ENCODE peak calls at places on chromosomes 1 and 21, in four cellular contexts. One of them, this sample, is unnamed.

GRCh38 chr1:175220853-175221547 is 28.4 kb upstream of the KIAA0040 start:
- DNase-seq in GM12891: no peak
- DNase-seq in HL-60: no peak
- DNase-seq in GM12878: no peak
- DNase-seq in this sample: no peak

GRCh38 chr1:11339346-11340247 is 66.6 kb downstream of the UBIAD1 start:
- DNase-seq in GM12891: no peak
- DNase-seq in HL-60: no peak
- DNase-seq in GM12878: no peak
- DNase-seq in this sample: peak; percentile 40

GRCh38 chr21:46062471-46063211 is 35.3 kb upstream of the COL6A2 start:
- DNase-seq in GM12891: no peak
- DNase-seq in HL-60: no peak
- DNase-seq in GM12878: no peak
- DNase-seq in this sample: no peak

GRCh38 chr1:86110451-86111129 is 46.0 kb downstream of the COL24A1 start:
- DNase-seq in GM12891: no peak
- DNase-seq in HL-60: no peak
- DNase-seq in GM12878: no peak
- DNase-seq in this sample: no peak

GRCh38 chr1:7407980-7408770 is 362.9 kb upstream of the VAMP3 start:
- DNase-seq in GM12891: peak; percentile 6
- DNase-seq in HL-60: no peak
- DNase-seq in GM12878: no peak
- DNase-seq in this sample: no peak

GRCh38 chr1:150999051-150999674 is 7.5 kb downstream of the MINDY1 start:
- DNase-seq in GM12891: no peak
- DNase-seq in HL-60: no peak
- DNase-seq in GM12878: no peak
- DNase-seq in this sample: peak; percentile 75

GRCh38 chr21:38774152-38774551 is 31.6 kb upstream of the ETS2 start:
- DNase-seq in GM12891: no peak
- DNase-seq in HL-60: no peak
- DNase-seq in GM12878: no peak
- DNase-seq in this sample: no peak

GRCh38 chr1:208183977-208184901 is 59.9 kb downstream of the PLXNA2 start:
- DNase-seq in GM12891: no peak
- DNase-seq in HL-60: no peak
- DNase-seq in GM12878: no peak
- DNase-seq in this sample: peak; percentile 95

GRCh38 chr1:204307334-204307883 is 52.3 kb downstream of the PLEKHA6 start:
- DNase-seq in GM12891: no peak
- DNase-seq in HL-60: no peak
- DNase-seq in GM12878: no peak
- DNase-seq in this sample: no peak

GRCh38 chr21:34113842-34114241 is 40.5 kb downstream of the MRPS6 start:
- DNase-seq in GM12891: no peak
- DNase-seq in HL-60: no peak
- DNase-seq in GM12878: no peak
- DNase-seq in this sample: no peak

GRCh38 chr1:46053734-46054133 is 78.7 kb downstream of the PIK3R3 start:
- DNase-seq in GM12891: no peak
- DNase-seq in HL-60: no peak
- DNase-seq in GM12878: no peak
- DNase-seq in this sample: no peak

GRCh38 chr1:245512181-245512888 is 357.6 kb downstream of the KIF26B start:
- DNase-seq in GM12891: no peak
- DNase-seq in HL-60: no peak
- DNase-seq in GM12878: no peak
- DNase-seq in this sample: no peak

GRCh38 chr1:99827970-99828369 is 22.2 kb upstream of the AGL start:
- DNase-seq in GM12891: no peak
- DNase-seq in HL-60: no peak
- DNase-seq in GM12878: no peak
- DNase-seq in this sample: no peak

GRCh38 chr1:246396322-246396721 is 110.8 kb downstream of the SMYD3 start:
- DNase-seq in GM12891: no peak
- DNase-seq in HL-60: no peak
- DNase-seq in GM12878: no peak
- DNase-seq in this sample: no peak

GRCh38 chr1:153536618-153537375 is 1.0 kb upstream of the S100A6 start:
- DNase-seq in GM12891: no peak
- DNase-seq in HL-60: no peak
- DNase-seq in GM12878: no peak
- DNase-seq in this sample: peak; percentile 6

GRCh38 chr1:223289621-223290020 is 74.4 kb downstream of the SUSD4 start:
- DNase-seq in GM12891: no peak
- DNase-seq in HL-60: peak; percentile 12
- DNase-seq in GM12878: no peak
- DNase-seq in this sample: no peak

GRCh38 chr1:12244078-12244477 is 14.2 kb downstream of the VPS13D start:
- DNase-seq in GM12891: no peak
- DNase-seq in HL-60: no peak
- DNase-seq in GM12878: no peak
- DNase-seq in this sample: peak; percentile 53

GRCh38 chr1:19055001-19055400 is 98.5 kb upstream of the IFFO2 start:
- DNase-seq in GM12891: no peak
- DNase-seq in HL-60: no peak
- DNase-seq in GM12878: no peak
- DNase-seq in this sample: no peak

GRCh38 chr1:150804671-150805070 is 3.4 kb downstream of the CTSK start:
- DNase-seq in GM12891: no peak
- DNase-seq in HL-60: no peak
- DNase-seq in GM12878: no peak
- DNase-seq in this sample: no peak

GRCh38 chr1:212690816-212691403 is 8.7 kb downstream of the BATF3 start:
- DNase-seq in GM12891: no peak
- DNase-seq in HL-60: no peak
- DNase-seq in GM12878: no peak
- DNase-seq in this sample: no peak

GRCh38 chr21:37762606-37763005 is 153.7 kb downstream of the KCNJ6 start:
- DNase-seq in GM12891: no peak
- DNase-seq in HL-60: no peak
- DNase-seq in GM12878: no peak
- DNase-seq in this sample: no peak

GRCh38 chr1:2104621-2105427 is 54.6 kb downstream of the PRKCZ start:
- DNase-seq in GM12891: no peak
- DNase-seq in HL-60: no peak
- DNase-seq in GM12878: no peak
- DNase-seq in this sample: peak; percentile 57

GRCh38 chr1:240575976-240576666 is 35.8 kb downstream of the GREM2 start:
- DNase-seq in GM12891: no peak
- DNase-seq in HL-60: no peak
- DNase-seq in GM12878: peak; percentile 13
- DNase-seq in this sample: no peak

GRCh38 chr1:239987103-239987745 is 104.5 kb upstream of the FMN2 start:
- DNase-seq in GM12891: no peak
- DNase-seq in HL-60: peak; percentile 12
- DNase-seq in GM12878: no peak
- DNase-seq in this sample: peak; percentile 45

GRCh38 chr1:84861988-84862644 is 30.9 kb downstream of the LPAR3 start:
- DNase-seq in GM12891: no peak
- DNase-seq in HL-60: no peak
- DNase-seq in GM12878: no peak
- DNase-seq in this sample: no peak

GRCh38 chr1:88250915-88251314 is 433.2 kb upstream of the PKN2 start:
- DNase-seq in GM12891: no peak
- DNase-seq in HL-60: no peak
- DNase-seq in GM12878: no peak
- DNase-seq in this sample: no peak

GRCh38 chr1:205069371-205070125 is 14.7 kb downstream of the TMEM81 start:
- DNase-seq in GM12891: no peak
- DNase-seq in HL-60: no peak
- DNase-seq in GM12878: no peak
- DNase-seq in this sample: no peak

GRCh38 chr1:22918644-22919043 is 54.0 kb downstream of the LACTBL1 start:
- DNase-seq in GM12891: no peak
- DNase-seq in HL-60: no peak
- DNase-seq in GM12878: no peak
- DNase-seq in this sample: no peak

GRCh38 chr1:247291835-247292561 is 36.1 kb downstream of the VN1R5 start:
- DNase-seq in GM12891: no peak
- DNase-seq in HL-60: no peak
- DNase-seq in GM12878: no peak
- DNase-seq in this sample: no peak

GRCh38 chr1:160081261-160081936 is at the start of gene KCNJ9:
- DNase-seq in GM12891: no peak
- DNase-seq in HL-60: no peak
- DNase-seq in GM12878: no peak
- DNase-seq in this sample: no peak

GRCh38 chr1:61139324-61140055 is 57.1 kb downstream of the NFIA start:
- DNase-seq in GM12891: no peak
- DNase-seq in HL-60: peak; percentile 53
- DNase-seq in GM12878: no peak
- DNase-seq in this sample: no peak

DNA sequence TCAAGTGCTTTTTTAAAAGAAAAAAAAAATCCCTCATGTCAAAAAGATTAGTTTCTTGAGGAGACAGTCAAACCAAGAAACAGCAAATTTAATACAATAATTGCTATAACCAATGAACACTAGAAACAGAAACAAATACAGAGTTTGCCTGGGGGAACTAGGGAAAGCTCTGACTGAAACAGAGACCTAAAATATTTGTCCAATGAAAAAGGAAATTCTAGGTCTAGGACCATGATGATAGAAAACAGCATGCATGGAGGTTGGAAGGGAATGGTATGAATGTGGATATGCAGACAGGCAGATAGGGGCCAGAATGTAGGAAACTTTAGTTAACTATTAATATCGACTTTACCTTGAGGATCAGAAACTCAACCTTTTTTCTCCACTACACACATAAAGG is 31.4 kb downstream of the RNF115 start:
- DNase-seq in GM12891: no peak
- DNase-seq in HL-60: no peak
- DNase-seq in GM12878: no peak
- DNase-seq in this sample: no peak
- TF ChIP-seq SPI1 in GM12891: no peak
- TF ChIP-seq SPI1 in HL-60: no peak
- TF ChIP-seq SPI1 in GM12878: no peak
- TF ChIP-seq SPI1 in this sample: no peak

DNA sequence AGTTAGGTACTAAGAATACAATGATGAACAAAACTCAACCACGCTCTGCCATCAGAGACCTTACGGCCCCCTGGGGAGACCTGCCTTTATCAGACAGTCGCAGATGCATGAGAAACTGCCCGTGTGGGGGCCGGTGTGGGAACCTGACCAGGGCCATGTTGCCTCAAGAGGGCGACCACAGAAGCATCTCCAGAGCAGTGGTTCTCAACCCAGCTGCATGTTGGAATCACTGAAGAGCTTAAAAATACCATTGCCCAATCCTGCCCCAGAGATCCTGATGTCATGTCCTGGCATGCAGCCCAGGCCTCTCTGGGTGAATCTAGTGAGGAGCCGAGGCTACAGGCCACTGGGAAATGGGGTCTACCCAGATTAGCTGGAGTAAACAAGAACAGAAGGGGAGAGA is 108.7 kb downstream of the PRDM2 start:
- DNase-seq in GM12891: no peak
- DNase-seq in HL-60: no peak
- DNase-seq in GM12878: no peak
- DNase-seq in this sample: peak; percentile 87
- TF ChIP-seq SPI1 in GM12891: no peak
- TF ChIP-seq SPI1 in HL-60: no peak
- TF ChIP-seq SPI1 in GM12878: no peak
- TF ChIP-seq SPI1 in this sample: no peak

GRCh38 chr1:180952657-180953013 is 39.9 kb downstream of the KIAA1614 start:
- DNase-seq in GM12891: no peak
- DNase-seq in HL-60: no peak
- DNase-seq in GM12878: no peak
- DNase-seq in this sample: no peak

GRCh38 chr1:180954766-180955165 is 42.1 kb downstream of the KIAA1614 start:
- DNase-seq in GM12891: no peak
- DNase-seq in HL-60: no peak
- DNase-seq in GM12878: no peak
- DNase-seq in this sample: no peak

GRCh38 chr1:180951881-180952656 is 39.4 kb downstream of the KIAA1614 start:
- DNase-seq in GM12891: no peak
- DNase-seq in HL-60: no peak
- DNase-seq in GM12878: no peak
- DNase-seq in this sample: no peak

GRCh38 chr1:180953791-180954721 is 41.4 kb downstream of the KIAA1614 start:
- DNase-seq in GM12891: peak; percentile 70
- DNase-seq in HL-60: no peak
- DNase-seq in GM12878: peak; percentile 9
- DNase-seq in this sample: no peak

GRCh38 chr1:180953291-180953747 is 40.6 kb downstream of the KIAA1614 start:
- DNase-seq in GM12891: no peak
- DNase-seq in HL-60: no peak
- DNase-seq in GM12878: no peak
- DNase-seq in this sample: no peak
- TF ChIP-seq SPI1 in GM12891: no peak
- TF ChIP-seq SPI1 in HL-60: no peak
- TF ChIP-seq SPI1 in GM12878: no peak
- TF ChIP-seq SPI1 in this sample: no peak

DNA sequence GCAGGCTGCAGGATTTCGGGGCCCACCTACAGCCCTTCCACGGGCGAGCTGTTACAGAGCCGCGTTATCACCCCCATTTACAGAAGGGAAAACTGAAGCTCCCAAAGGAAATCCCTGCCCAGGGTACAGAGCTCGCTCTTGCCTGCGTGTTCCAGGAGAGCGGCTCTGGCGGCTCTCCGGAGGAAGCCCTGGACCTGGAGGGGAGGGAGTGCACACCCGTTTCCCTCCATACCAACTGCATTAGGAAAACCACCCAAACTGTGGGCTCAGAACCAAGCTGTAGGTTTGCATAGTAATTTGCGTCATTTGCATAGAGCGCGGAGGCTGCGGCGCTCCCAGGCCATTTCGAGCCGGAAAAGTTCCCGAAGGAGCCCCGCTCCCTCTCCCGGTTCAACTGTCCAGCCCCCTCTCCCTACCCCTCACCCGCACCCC is 24.7 kb upstream of the ADGRB2 start:
- DNase-seq in GM12891: no peak
- DNase-seq in HL-60: no peak
- DNase-seq in GM12878: peak; percentile 19
- DNase-seq in this sample: no peak
- TF ChIP-seq SPI1 in GM12891: no peak
- TF ChIP-seq SPI1 in HL-60: no peak
- TF ChIP-seq SPI1 in GM12878: no peak
- TF ChIP-seq SPI1 in this sample: no peak

GRCh38 chr1:17503146-17503545 is 36.4 kb upstream of the ARHGEF10L start:
- DNase-seq in GM12891: no peak
- DNase-seq in HL-60: no peak
- DNase-seq in GM12878: no peak
- DNase-seq in this sample: no peak
- TF ChIP-seq SPI1 in GM12891: no peak
- TF ChIP-seq SPI1 in HL-60: no peak
- TF ChIP-seq SPI1 in GM12878: no peak
- TF ChIP-seq SPI1 in this sample: no peak

GRCh38 chr1:102853701-102854187 is 254.6 kb downstream of the COL11A1 start:
- DNase-seq in GM12891: no peak
- DNase-seq in HL-60: no peak
- DNase-seq in GM12878: no peak
- DNase-seq in this sample: no peak
- TF ChIP-seq SPI1 in GM12891: no peak
- TF ChIP-seq SPI1 in HL-60: no peak
- TF ChIP-seq SPI1 in GM12878: no peak
- TF ChIP-seq SPI1 in this sample: no peak

GRCh38 chr1:157134442-157134841 is 3.8 kb downstream of the ETV3 start:
- DNase-seq in GM12891: no peak
- DNase-seq in HL-60: no peak
- DNase-seq in GM12878: no peak
- DNase-seq in this sample: no peak
- TF ChIP-seq SPI1 in GM12891: no peak
- TF ChIP-seq SPI1 in HL-60: no peak
- TF ChIP-seq SPI1 in GM12878: no peak
- TF ChIP-seq SPI1 in this sample: no peak

This sample was measured in K562.